ENCODE peak calls at places on chromosomes 4 and X, in nine cellular contexts. F, X, T, D, Z, M, O, W and K are unnamed samples.

GRCh38 chr4:60617731-60618130 is 582.4 kb upstream of the ADGRL3 start:
- DNase-seq in F (no peak), X (no peak), T (no peak), D (no peak), Z (no peak), M (no peak), O (no peak), W (no peak), K (no peak)

GRCh38 chr4:8840816-8841455 is 30.7 kb downstream of the HMX1 start:
- DNase-seq in F (no peak), X (peak; percentile 4), T (no peak), D (no peak), Z (peak; percentile 27), M (no peak), O (peak; percentile 9), W (no peak), K (no peak)

GRCh38 chr4:70925899-70926635 is 23.9 kb downstream of the MOB1B start:
- DNase-seq in F (no peak), X (no peak), T (no peak), D (no peak), Z (no peak), M (no peak), O (no peak), W (no peak), K (no peak)

GRCh38 chr4:5165419-5166369 is 114.4 kb downstream of the STK32B start:
- DNase-seq in F (no peak), X (peak; percentile 93), T (no peak), D (peak; percentile 38), Z (no peak), M (no peak), O (no peak), W (no peak), K (no peak)

GRCh38 chr4:13329963-13330362 is 154.2 kb downstream of the RAB28 start:
- DNase-seq in F (no peak), X (no peak), T (no peak), D (peak; percentile 47), Z (no peak), M (no peak), O (no peak), W (no peak), K (no peak)

GRCh38 chr4:104629601-104630000 is 134.9 kb upstream of the CXXC4 start:
- DNase-seq in F (no peak), X (no peak), T (no peak), D (no peak), Z (no peak), M (no peak), O (no peak), W (no peak), K (no peak)

GRCh38 chr4:155738548-155738947 is 20.3 kb upstream of the GUCY1B1 start:
- DNase-seq in F (no peak), X (no peak), T (no peak), D (no peak), Z (no peak), M (no peak), O (no peak), W (no peak), K (no peak)

GRCh38 chr4:5751918-5752802 is 41.2 kb downstream of the EVC start:
- DNase-seq in F (no peak), X (peak; percentile 97), T (no peak), D (no peak), Z (no peak), M (no peak), O (no peak), W (no peak), K (no peak)

GRCh38 chr4:154416183-154416543 is 75.4 kb downstream of the DCHS2 start:
- DNase-seq in F (peak; percentile 36), X (peak; percentile 51), T (peak; percentile 23), D (no peak), Z (no peak), M (peak; percentile 31), O (no peak), W (peak; percentile 38), K (no peak)

GRCh38 chr4:152591361-152591760 is 55.5 kb upstream of the FBXW7 start:
- DNase-seq in F (peak; percentile 20), X (peak; percentile 68), T (no peak), D (no peak), Z (peak; percentile 61), M (peak; percentile 62), O (no peak), W (peak; percentile 50), K (no peak)

GRCh38 chr4:37799941-37800554 is 26.4 kb upstream of the PGM2 start:
- DNase-seq in F (no peak), X (no peak), T (no peak), D (no peak), Z (no peak), M (no peak), O (no peak), W (no peak), K (no peak)

GRCh38 chr4:148057425-148058020 is 325.6 kb downstream of the ARHGAP10 start:
- DNase-seq in F (no peak), X (no peak), T (no peak), D (no peak), Z (no peak), M (no peak), O (no peak), W (no peak), K (no peak)

GRCh38 chrX:41189156-41189555 is 103.9 kb downstream of the USP9X start:
- DNase-seq in F (no peak), X (no peak), T (no peak), D (no peak), Z (no peak), M (no peak), O (no peak), W (no peak), K (no peak)

GRCh38 chr4:8615366-8615765 is 22.8 kb downstream of the CPZ start:
- DNase-seq in F (no peak), X (no peak), T (no peak), D (no peak), Z (no peak), M (no peak), O (no peak), W (no peak), K (no peak)

GRCh38 chr4:152424980-152425379 is 110.9 kb downstream of the FBXW7 start:
- DNase-seq in F (no peak), X (no peak), T (no peak), D (no peak), Z (no peak), M (no peak), O (no peak), W (no peak), K (no peak)

GRCh38 chrX:78517124-78517523 is 142.0 kb downstream of the RTL3 start:
- DNase-seq in F (no peak), X (no peak), T (no peak), D (no peak), Z (no peak), M (no peak), O (no peak), W (no peak), K (no peak)

GRCh38 chr4:25308761-25309160 is 3.8 kb upstream of the ZCCHC4 start:
- DNase-seq in F (no peak), X (no peak), T (no peak), D (no peak), Z (no peak), M (no peak), O (no peak), W (no peak), K (no peak)

GRCh38 chrX:29941292-29941691 is 274.1 kb upstream of the MAGEB2 start:
- DNase-seq in F (no peak), X (no peak), T (no peak), D (no peak), Z (no peak), M (no peak), O (no peak), W (no peak), K (no peak)

GRCh38 chr4:156536661-156537060 is 434.9 kb downstream of the PDGFC start:
- DNase-seq in F (no peak), X (no peak), T (no peak), D (peak; percentile 26), Z (no peak), M (no peak), O (no peak), W (no peak), K (no peak)

GRCh38 chr4:68324509-68325262 is 25.2 kb downstream of the YTHDC1 start:
- DNase-seq in F (no peak), X (no peak), T (no peak), D (no peak), Z (no peak), M (no peak), O (no peak), W (no peak), K (no peak)
- TF ChIP-seq CTCF in F (no peak), X (no peak), T (no peak), D (no peak), Z (no peak), M (no peak), O (no peak), W (no peak), K (no peak)

GRCh38 chr4:83284161-83285021 is at the start of gene COQ2:
- DNase-seq in F (peak; percentile 96), X (peak; percentile 95), T (peak; percentile 87), D (peak; percentile 84), Z (peak; percentile 96), M (peak; percentile 96), O (peak; percentile 95), W (peak; percentile 93), K (peak; percentile 86)
- TF ChIP-seq CTCF in F (peak; percentile 65), X (no peak), T (no peak), D (no peak), Z (peak; percentile 41), M (peak; percentile 65), O (peak; percentile 40), W (peak; percentile 42), K (no peak)

GRCh38 chrX:148043456-148043855 is 62.3 kb downstream of the FMR1NB start:
- DNase-seq in F (no peak), X (no peak), T (no peak), D (no peak), Z (no peak), M (no peak), O (no peak), W (no peak), K (no peak)

GRCh38 chrX:148047216-148047615 is 66.1 kb downstream of the FMR1NB start:
- DNase-seq in F (no peak), X (no peak), T (no peak), D (no peak), Z (no peak), M (no peak), O (no peak), W (no peak), K (no peak)

GRCh38 chrX:148051973-148052372 is 70.8 kb downstream of the FMR1NB start:
- DNase-seq in F (no peak), X (no peak), T (no peak), D (no peak), Z (no peak), M (no peak), O (no peak), W (no peak), K (no peak)

DNA sequence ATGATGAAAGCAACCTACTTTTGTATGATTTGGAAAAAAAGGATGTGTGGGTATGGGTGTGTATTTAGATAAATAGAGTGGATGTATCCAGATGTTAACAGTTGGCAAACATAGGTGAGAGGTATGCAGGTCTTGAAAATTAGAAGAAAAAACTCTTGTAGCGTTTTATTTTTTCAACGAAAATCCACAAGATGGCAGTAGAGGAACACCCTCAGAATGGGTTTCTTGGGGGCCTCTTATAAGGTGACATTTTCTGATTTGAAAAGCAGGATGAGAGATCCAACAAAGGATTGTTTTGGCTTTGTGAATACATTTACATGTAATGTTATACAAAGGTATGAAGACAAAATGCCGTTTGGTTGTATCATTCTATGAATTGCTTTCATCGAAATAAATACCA is 68.3 kb downstream of the FMR1NB start:
- DNase-seq in F (no peak), X (no peak), T (no peak), D (peak; percentile 31), Z (no peak), M (no peak), O (no peak), W (no peak), K (no peak)
- TF ChIP-seq CTCF in F (peak; percentile 53), X (peak; percentile 38), T (peak; percentile 57), D (peak; percentile 44), Z (no peak), M (peak; percentile 63), O (peak; percentile 31), W (peak; percentile 72), K (no peak)

GRCh38 chrX:135707880-135708279 is 5.6 kb upstream of the CT45A1 start:
- DNase-seq in F (no peak), X (peak; percentile 59), T (no peak), D (no peak), Z (no peak), M (no peak), O (no peak), W (peak; percentile 26), K (no peak)
- TF ChIP-seq CTCF in F (no peak), X (peak; percentile 64), T (no peak), D (peak; percentile 7), Z (no peak), M (peak; percentile 23), O (no peak), W (peak; percentile 42), K (no peak)